ENCODE peak calls at places on chromosomes 16 and 17, in eight cellular contexts. One of them, this sample, is unnamed.

GRCh38 chr16:89051521-89052166 is 42.0 kb upstream of the ACSF3 start:
- DNase-seq in activated CD4-positive, alpha-beta T cell treated with anti-CD3 and anti-CD28 coated beads for 1 hour: no peak
- DNase-seq in COR-L47: peak
- DNase-seq in fibroblast of gingiva: no peak
- DNase-seq in SK-N-SH: peak
- DNase-seq in NCI-H510A treated with DMSO at 0.1 percent for 48 hours: no peak
- DNase-seq in SHP77: no peak
- DNase-seq in midbrain: no peak
- DNase-seq in this sample: no peak

GRCh38 chr17:632551-632950 is 82.1 kb downstream of the VPS53 start:
- DNase-seq in activated CD4-positive, alpha-beta T cell treated with anti-CD3 and anti-CD28 coated beads for 1 hour: no peak
- DNase-seq in COR-L47: no peak
- DNase-seq in fibroblast of gingiva: no peak
- DNase-seq in SK-N-SH: no peak
- DNase-seq in NCI-H510A treated with DMSO at 0.1 percent for 48 hours: no peak
- DNase-seq in SHP77: no peak
- DNase-seq in midbrain: no peak
- DNase-seq in this sample: no peak

GRCh38 chr16:11030990-11031510 is 86.7 kb downstream of the CLEC16A start:
- DNase-seq in activated CD4-positive, alpha-beta T cell treated with anti-CD3 and anti-CD28 coated beads for 1 hour: no peak
- DNase-seq in COR-L47: no peak
- DNase-seq in fibroblast of gingiva: no peak
- DNase-seq in SK-N-SH: no peak
- DNase-seq in NCI-H510A treated with DMSO at 0.1 percent for 48 hours: no peak
- DNase-seq in SHP77: no peak
- DNase-seq in midbrain: no peak
- DNase-seq in this sample: no peak

GRCh38 chr16:82331397-82331796 is 161.4 kb upstream of the MPHOSPH6 start:
- DNase-seq in activated CD4-positive, alpha-beta T cell treated with anti-CD3 and anti-CD28 coated beads for 1 hour: no peak
- DNase-seq in COR-L47: no peak
- DNase-seq in fibroblast of gingiva: no peak
- DNase-seq in SK-N-SH: no peak
- DNase-seq in NCI-H510A treated with DMSO at 0.1 percent for 48 hours: peak
- DNase-seq in SHP77: peak
- DNase-seq in midbrain: no peak
- DNase-seq in this sample: no peak

GRCh38 chr17:9185142-9185541 is 163.8 kb downstream of the NTN1 start:
- DNase-seq in activated CD4-positive, alpha-beta T cell treated with anti-CD3 and anti-CD28 coated beads for 1 hour: no peak
- DNase-seq in COR-L47: no peak
- DNase-seq in fibroblast of gingiva: no peak
- DNase-seq in SK-N-SH: no peak
- DNase-seq in NCI-H510A treated with DMSO at 0.1 percent for 48 hours: no peak
- DNase-seq in SHP77: no peak
- DNase-seq in midbrain: no peak
- DNase-seq in this sample: no peak

GRCh38 chr17:43543771-43544575 is 2.2 kb downstream of the ETV4 start:
- DNase-seq in activated CD4-positive, alpha-beta T cell treated with anti-CD3 and anti-CD28 coated beads for 1 hour: no peak
- DNase-seq in COR-L47: no peak
- DNase-seq in fibroblast of gingiva: no peak
- DNase-seq in SK-N-SH: no peak
- DNase-seq in NCI-H510A treated with DMSO at 0.1 percent for 48 hours: no peak
- DNase-seq in SHP77: no peak
- DNase-seq in midbrain: no peak
- DNase-seq in this sample: no peak

GRCh38 chr17:3571043-3571900 is 13.7 kb upstream of the TRPV3 start:
- DNase-seq in activated CD4-positive, alpha-beta T cell treated with anti-CD3 and anti-CD28 coated beads for 1 hour: no peak
- DNase-seq in COR-L47: no peak
- DNase-seq in fibroblast of gingiva: no peak
- DNase-seq in SK-N-SH: no peak
- DNase-seq in NCI-H510A treated with DMSO at 0.1 percent for 48 hours: no peak
- DNase-seq in SHP77: no peak
- DNase-seq in midbrain: no peak
- DNase-seq in this sample: no peak

GRCh38 chr16:21959050-21959449 is 5.9 kb downstream of the UQCRC2 start:
- DNase-seq in activated CD4-positive, alpha-beta T cell treated with anti-CD3 and anti-CD28 coated beads for 1 hour: no peak
- DNase-seq in COR-L47: no peak
- DNase-seq in fibroblast of gingiva: no peak
- DNase-seq in SK-N-SH: no peak
- DNase-seq in NCI-H510A treated with DMSO at 0.1 percent for 48 hours: no peak
- DNase-seq in SHP77: no peak
- DNase-seq in midbrain: no peak
- DNase-seq in this sample: no peak

GRCh38 chr17:50632637-50633036 is 2.0 kb upstream of the ABCC3 start:
- DNase-seq in activated CD4-positive, alpha-beta T cell treated with anti-CD3 and anti-CD28 coated beads for 1 hour: no peak
- DNase-seq in COR-L47: no peak
- DNase-seq in fibroblast of gingiva: no peak
- DNase-seq in SK-N-SH: peak
- DNase-seq in NCI-H510A treated with DMSO at 0.1 percent for 48 hours: no peak
- DNase-seq in SHP77: no peak
- DNase-seq in midbrain: no peak
- DNase-seq in this sample: no peak

GRCh38 chr17:45317113-45317820 is 447 bp upstream of the MAP3K14 start:
- DNase-seq in activated CD4-positive, alpha-beta T cell treated with anti-CD3 and anti-CD28 coated beads for 1 hour: peak
- DNase-seq in COR-L47: peak
- DNase-seq in fibroblast of gingiva: peak
- DNase-seq in SK-N-SH: peak
- DNase-seq in NCI-H510A treated with DMSO at 0.1 percent for 48 hours: peak
- DNase-seq in SHP77: peak
- DNase-seq in midbrain: peak
- DNase-seq in this sample: peak

GRCh38 chr17:39704821-39705551 is 5.1 kb downstream of the ERBB2 start:
- DNase-seq in activated CD4-positive, alpha-beta T cell treated with anti-CD3 and anti-CD28 coated beads for 1 hour: no peak
- DNase-seq in COR-L47: no peak
- DNase-seq in fibroblast of gingiva: peak
- DNase-seq in SK-N-SH: no peak
- DNase-seq in NCI-H510A treated with DMSO at 0.1 percent for 48 hours: no peak
- DNase-seq in SHP77: no peak
- DNase-seq in midbrain: no peak
- DNase-seq in this sample: no peak

GRCh38 chr17:62750502-62751349 is 57.4 kb downstream of the MARCHF10 start:
- DNase-seq in activated CD4-positive, alpha-beta T cell treated with anti-CD3 and anti-CD28 coated beads for 1 hour: no peak
- DNase-seq in COR-L47: no peak
- DNase-seq in fibroblast of gingiva: no peak
- DNase-seq in SK-N-SH: peak
- DNase-seq in NCI-H510A treated with DMSO at 0.1 percent for 48 hours: no peak
- DNase-seq in SHP77: no peak
- DNase-seq in midbrain: no peak
- DNase-seq in this sample: peak

GRCh38 chr17:34154916-34155730 is 100.0 kb upstream of the CCL2 start:
- DNase-seq in activated CD4-positive, alpha-beta T cell treated with anti-CD3 and anti-CD28 coated beads for 1 hour: no peak
- DNase-seq in COR-L47: no peak
- DNase-seq in fibroblast of gingiva: no peak
- DNase-seq in SK-N-SH: peak
- DNase-seq in NCI-H510A treated with DMSO at 0.1 percent for 48 hours: no peak
- DNase-seq in SHP77: no peak
- DNase-seq in midbrain: no peak
- DNase-seq in this sample: no peak

GRCh38 chr16:50635505-50636392 is 45.4 kb downstream of the SNX20 start:
- DNase-seq in activated CD4-positive, alpha-beta T cell treated with anti-CD3 and anti-CD28 coated beads for 1 hour: no peak
- DNase-seq in COR-L47: no peak
- DNase-seq in fibroblast of gingiva: no peak
- DNase-seq in SK-N-SH: peak
- DNase-seq in NCI-H510A treated with DMSO at 0.1 percent for 48 hours: no peak
- DNase-seq in SHP77: no peak
- DNase-seq in midbrain: no peak
- DNase-seq in this sample: no peak

GRCh38 chr17:18224428-18225120 is 861 bp upstream of the LLGL1 start:
- DNase-seq in activated CD4-positive, alpha-beta T cell treated with anti-CD3 and anti-CD28 coated beads for 1 hour: no peak
- DNase-seq in COR-L47: no peak
- DNase-seq in fibroblast of gingiva: no peak
- DNase-seq in SK-N-SH: peak
- DNase-seq in NCI-H510A treated with DMSO at 0.1 percent for 48 hours: no peak
- DNase-seq in SHP77: no peak
- DNase-seq in midbrain: no peak
- DNase-seq in this sample: peak

GRCh38 chr17:50195196-50195865 is 6.1 kb downstream of the COL1A1 start:
- DNase-seq in activated CD4-positive, alpha-beta T cell treated with anti-CD3 and anti-CD28 coated beads for 1 hour: no peak
- DNase-seq in COR-L47: no peak
- DNase-seq in fibroblast of gingiva: peak
- DNase-seq in SK-N-SH: no peak
- DNase-seq in NCI-H510A treated with DMSO at 0.1 percent for 48 hours: no peak
- DNase-seq in SHP77: no peak
- DNase-seq in midbrain: no peak
- DNase-seq in this sample: no peak

GRCh38 chr17:19461681-19462080 is 50.6 kb downstream of the RNF112 start:
- DNase-seq in activated CD4-positive, alpha-beta T cell treated with anti-CD3 and anti-CD28 coated beads for 1 hour: no peak
- DNase-seq in COR-L47: no peak
- DNase-seq in fibroblast of gingiva: no peak
- DNase-seq in SK-N-SH: no peak
- DNase-seq in NCI-H510A treated with DMSO at 0.1 percent for 48 hours: no peak
- DNase-seq in SHP77: no peak
- DNase-seq in midbrain: no peak
- DNase-seq in this sample: no peak

GRCh38 chr16:12255473-12255872 is 278.9 kb downstream of the SNX29 start:
- DNase-seq in activated CD4-positive, alpha-beta T cell treated with anti-CD3 and anti-CD28 coated beads for 1 hour: no peak
- DNase-seq in COR-L47: no peak
- DNase-seq in fibroblast of gingiva: no peak
- DNase-seq in SK-N-SH: no peak
- DNase-seq in NCI-H510A treated with DMSO at 0.1 percent for 48 hours: peak
- DNase-seq in SHP77: no peak
- DNase-seq in midbrain: no peak
- DNase-seq in this sample: peak

GRCh38 chr16:17173134-17173729 is 297.5 kb downstream of the XYLT1 start:
- DNase-seq in activated CD4-positive, alpha-beta T cell treated with anti-CD3 and anti-CD28 coated beads for 1 hour: no peak
- DNase-seq in COR-L47: no peak
- DNase-seq in fibroblast of gingiva: peak
- DNase-seq in SK-N-SH: no peak
- DNase-seq in NCI-H510A treated with DMSO at 0.1 percent for 48 hours: no peak
- DNase-seq in SHP77: no peak
- DNase-seq in midbrain: peak
- DNase-seq in this sample: peak

GRCh38 chr16:51431517-51432241 is 280.6 kb upstream of the SALL1 start:
- DNase-seq in activated CD4-positive, alpha-beta T cell treated with anti-CD3 and anti-CD28 coated beads for 1 hour: no peak
- DNase-seq in COR-L47: peak
- DNase-seq in fibroblast of gingiva: peak
- DNase-seq in SK-N-SH: peak
- DNase-seq in NCI-H510A treated with DMSO at 0.1 percent for 48 hours: no peak
- DNase-seq in SHP77: no peak
- DNase-seq in midbrain: peak
- DNase-seq in this sample: peak

GRCh38 chr16:68972720-68973119 is 129.4 kb downstream of the TANGO6 start:
- DNase-seq in activated CD4-positive, alpha-beta T cell treated with anti-CD3 and anti-CD28 coated beads for 1 hour: no peak
- DNase-seq in COR-L47: peak
- DNase-seq in fibroblast of gingiva: peak
- DNase-seq in SK-N-SH: peak
- DNase-seq in NCI-H510A treated with DMSO at 0.1 percent for 48 hours: peak
- DNase-seq in SHP77: no peak
- DNase-seq in midbrain: no peak
- DNase-seq in this sample: peak

GRCh38 chr17:72640415-72641165 is 451.9 kb downstream of the SLC39A11 start:
- DNase-seq in activated CD4-positive, alpha-beta T cell treated with anti-CD3 and anti-CD28 coated beads for 1 hour: no peak
- DNase-seq in COR-L47: peak
- DNase-seq in fibroblast of gingiva: no peak
- DNase-seq in SK-N-SH: no peak
- DNase-seq in NCI-H510A treated with DMSO at 0.1 percent for 48 hours: no peak
- DNase-seq in SHP77: no peak
- DNase-seq in midbrain: no peak
- DNase-seq in this sample: no peak

GRCh38 chr16:566475-567361 is at the start of gene NHLRC4:
- DNase-seq in activated CD4-positive, alpha-beta T cell treated with anti-CD3 and anti-CD28 coated beads for 1 hour: peak
- DNase-seq in COR-L47: no peak
- DNase-seq in fibroblast of gingiva: peak
- DNase-seq in SK-N-SH: peak
- DNase-seq in NCI-H510A treated with DMSO at 0.1 percent for 48 hours: peak
- DNase-seq in SHP77: peak
- DNase-seq in midbrain: no peak
- DNase-seq in this sample: peak

GRCh38 chr16:88473666-88474534 is 20.8 kb downstream of the ZFPM1 start:
- DNase-seq in activated CD4-positive, alpha-beta T cell treated with anti-CD3 and anti-CD28 coated beads for 1 hour: no peak
- DNase-seq in COR-L47: no peak
- DNase-seq in fibroblast of gingiva: no peak
- DNase-seq in SK-N-SH: no peak
- DNase-seq in NCI-H510A treated with DMSO at 0.1 percent for 48 hours: no peak
- DNase-seq in SHP77: no peak
- DNase-seq in midbrain: no peak
- DNase-seq in this sample: no peak

GRCh38 chr16:25005445-25006306 is 9.5 kb downstream of the ARHGAP17 start:
- DNase-seq in activated CD4-positive, alpha-beta T cell treated with anti-CD3 and anti-CD28 coated beads for 1 hour: no peak
- DNase-seq in COR-L47: no peak
- DNase-seq in fibroblast of gingiva: no peak
- DNase-seq in SK-N-SH: no peak
- DNase-seq in NCI-H510A treated with DMSO at 0.1 percent for 48 hours: peak
- DNase-seq in SHP77: no peak
- DNase-seq in midbrain: no peak
- DNase-seq in this sample: no peak

GRCh38 chr16:2042171-2042570 is 5.5 kb downstream of the NTHL1 start:
- DNase-seq in activated CD4-positive, alpha-beta T cell treated with anti-CD3 and anti-CD28 coated beads for 1 hour: no peak
- DNase-seq in COR-L47: no peak
- DNase-seq in fibroblast of gingiva: no peak
- DNase-seq in SK-N-SH: no peak
- DNase-seq in NCI-H510A treated with DMSO at 0.1 percent for 48 hours: peak
- DNase-seq in SHP77: peak
- DNase-seq in midbrain: no peak
- DNase-seq in this sample: no peak

GRCh38 chr17:61814485-61814884 is 48.8 kb downstream of the BRIP1 start:
- DNase-seq in activated CD4-positive, alpha-beta T cell treated with anti-CD3 and anti-CD28 coated beads for 1 hour: no peak
- DNase-seq in COR-L47: no peak
- DNase-seq in fibroblast of gingiva: no peak
- DNase-seq in SK-N-SH: no peak
- DNase-seq in NCI-H510A treated with DMSO at 0.1 percent for 48 hours: no peak
- DNase-seq in SHP77: no peak
- DNase-seq in midbrain: no peak
- DNase-seq in this sample: no peak

GRCh38 chr17:48555183-48555615 is 10.3 kb upstream of the HOXB2 start:
- DNase-seq in activated CD4-positive, alpha-beta T cell treated with anti-CD3 and anti-CD28 coated beads for 1 hour: no peak
- DNase-seq in COR-L47: peak
- DNase-seq in fibroblast of gingiva: no peak
- DNase-seq in SK-N-SH: no peak
- DNase-seq in NCI-H510A treated with DMSO at 0.1 percent for 48 hours: peak
- DNase-seq in SHP77: no peak
- DNase-seq in midbrain: no peak
- DNase-seq in this sample: peak

GRCh38 chr16:89191033-89191900 is 9.1 kb downstream of the SLC22A31 start:
- DNase-seq in activated CD4-positive, alpha-beta T cell treated with anti-CD3 and anti-CD28 coated beads for 1 hour: no peak
- DNase-seq in COR-L47: no peak
- DNase-seq in fibroblast of gingiva: no peak
- DNase-seq in SK-N-SH: peak
- DNase-seq in NCI-H510A treated with DMSO at 0.1 percent for 48 hours: no peak
- DNase-seq in SHP77: no peak
- DNase-seq in midbrain: no peak
- DNase-seq in this sample: no peak

GRCh38 chr16:67814567-67814966 is 7.9 kb downstream of the TSNAXIP1 start:
- DNase-seq in activated CD4-positive, alpha-beta T cell treated with anti-CD3 and anti-CD28 coated beads for 1 hour: no peak
- DNase-seq in COR-L47: peak
- DNase-seq in fibroblast of gingiva: no peak
- DNase-seq in SK-N-SH: no peak
- DNase-seq in NCI-H510A treated with DMSO at 0.1 percent for 48 hours: no peak
- DNase-seq in SHP77: no peak
- DNase-seq in midbrain: no peak
- DNase-seq in this sample: no peak

GRCh38 chr16:50702725-50703124 is 9.3 kb downstream of the NOD2 start:
- DNase-seq in activated CD4-positive, alpha-beta T cell treated with anti-CD3 and anti-CD28 coated beads for 1 hour: no peak
- DNase-seq in COR-L47: no peak
- DNase-seq in fibroblast of gingiva: no peak
- DNase-seq in SK-N-SH: no peak
- DNase-seq in NCI-H510A treated with DMSO at 0.1 percent for 48 hours: no peak
- DNase-seq in SHP77: no peak
- DNase-seq in midbrain: no peak
- DNase-seq in this sample: no peak

GRCh38 chr16:88940196-88941050 is 36.6 kb downstream of the CBFA2T3 start:
- DNase-seq in activated CD4-positive, alpha-beta T cell treated with anti-CD3 and anti-CD28 coated beads for 1 hour: no peak
- DNase-seq in COR-L47: no peak
- DNase-seq in fibroblast of gingiva: no peak
- DNase-seq in SK-N-SH: peak
- DNase-seq in NCI-H510A treated with DMSO at 0.1 percent for 48 hours: no peak
- DNase-seq in SHP77: peak
- DNase-seq in midbrain: no peak
- DNase-seq in this sample: no peak

GRCh38 chr17:81313776-81314409 is 18.8 kb upstream of the SLC38A10 start:
- DNase-seq in activated CD4-positive, alpha-beta T cell treated with anti-CD3 and anti-CD28 coated beads for 1 hour: no peak
- DNase-seq in COR-L47: no peak
- DNase-seq in fibroblast of gingiva: no peak
- DNase-seq in SK-N-SH: no peak
- DNase-seq in NCI-H510A treated with DMSO at 0.1 percent for 48 hours: no peak
- DNase-seq in SHP77: no peak
- DNase-seq in midbrain: no peak
- DNase-seq in this sample: no peak

GRCh38 chr17:9829343-9829742 is 3.6 kb downstream of the GLP2R start:
- DNase-seq in activated CD4-positive, alpha-beta T cell treated with anti-CD3 and anti-CD28 coated beads for 1 hour: no peak
- DNase-seq in COR-L47: no peak
- DNase-seq in fibroblast of gingiva: no peak
- DNase-seq in SK-N-SH: no peak
- DNase-seq in NCI-H510A treated with DMSO at 0.1 percent for 48 hours: no peak
- DNase-seq in SHP77: no peak
- DNase-seq in midbrain: no peak
- DNase-seq in this sample: no peak

This sample was measured in foreskin fibroblast.